ENCODE peak calls at places on chromosomes 1 and 21, in five cellular contexts. D is H54, U is uterus, F is transverse colon, N is sigmoid colon. O is an unnamed sample.

GRCh38 chr1:53503433-53503925 is 44.3 kb downstream of the DMRTB1 start:
- DNase-seq in N (no peak), F (no peak), U (no peak), D (no peak), O (no peak)

GRCh38 chr21:45109831-45110492 is 35.6 kb downstream of the ADARB1 start:
- DNase-seq in F (peak; percentile 52), D (no peak), N (no peak), U (no peak), O (no peak)

GRCh38 chr1:94247146-94248094 is 10.0 kb upstream of the ARHGAP29 start:
- DNase-seq in F (peak; percentile 79), D (no peak), U (peak; percentile 50), N (peak; percentile 82), O (peak; percentile 75)

GRCh38 chr1:85278853-85279314 is 2.5 kb upstream of the BCL10 start:
- DNase-seq in F (peak; percentile 73), U (no peak), D (peak; percentile 63), N (no peak), O (peak; percentile 66)

GRCh38 chr21:39908265-39908923 is 41.2 kb downstream of the PCP4 start:
- DNase-seq in U (no peak), D (no peak), N (no peak), F (no peak), O (no peak)

GRCh38 chr1:208928335-208928734 is 655.2 kb upstream of the CAMK1G start:
- DNase-seq in F (no peak), U (no peak), D (no peak), N (no peak), O (no peak)

GRCh38 chr1:67888707-67889106 is 55.4 kb upstream of the GNG12 start:
- DNase-seq in D (no peak), N (no peak), U (no peak), F (no peak), O (no peak)

GRCh38 chr1:204077979-204078696 is 5.2 kb downstream of the SOX13 start:
- DNase-seq in U (no peak), F (no peak), N (no peak), D (no peak), O (no peak)

GRCh38 chr1:212670301-212670700 is 29.3 kb downstream of the BATF3 start:
- DNase-seq in F (no peak), N (no peak), U (no peak), D (no peak), O (no peak)

GRCh38 chr1:20733361-20733975 is 965 bp upstream of the SH2D5 start:
- DNase-seq in U (no peak), F (no peak), D (no peak), N (no peak), O (no peak)

GRCh38 chr1:148362930-148363810 is 119.9 kb downstream of the PPIAL4G start:
- DNase-seq in U (no peak), N (no peak), D (no peak), F (no peak), O (no peak)

GRCh38 chr1:219313961-219314360 is 140.3 kb downstream of the LYPLAL1 start:
- DNase-seq in U (no peak), F (no peak), N (no peak), D (no peak), O (no peak)

GRCh38 chr1:207619833-207620572 is 24.9 kb upstream of the CR1L start:
- DNase-seq in F (no peak), U (no peak), N (no peak), D (peak; percentile 19), O (peak; percentile 74)

GRCh38 chr21:15592957-15593356 is 136.8 kb upstream of the USP25 start:
- DNase-seq in N (no peak), U (no peak), D (no peak), F (no peak), O (no peak)

GRCh38 chr21:35770101-35770945 is 290.0 kb downstream of the SETD4 start:
- DNase-seq in U (no peak), F (no peak), N (no peak), D (no peak), O (no peak)

GRCh38 chr1:87814573-87814972 is 485.9 kb downstream of the LMO4 start:
- DNase-seq in D (no peak), U (no peak), F (no peak), N (no peak), O (no peak)

GRCh38 chr1:9651565-9652378 is at the start of gene PIK3CD:
- DNase-seq in N (no peak), D (no peak), F (no peak), U (no peak), O (no peak)

GRCh38 chr1:119462964-119463363 is 44.0 kb upstream of the HSD3B1 start:
- DNase-seq in D (no peak), N (no peak), F (no peak), U (no peak), O (no peak)

GRCh38 chr21:42395910-42396625 is at the start of gene TMPRSS3:
- DNase-seq in F (peak; percentile 7), U (no peak), N (peak; percentile 30), D (no peak), O (no peak)

GRCh38 chr1:1554926-1555915 is 14.8 kb upstream of the TMEM240 start:
- DNase-seq in U (no peak), N (no peak), F (no peak), D (peak; percentile 74), O (no peak)

GRCh38 chr21:34598931-34599400 is 15.9 kb downstream of the RCAN1 start:
- DNase-seq in D (no peak), F (no peak), N (no peak), U (no peak), O (no peak)

GRCh38 chr1:212980123-212980800 is 29.9 kb downstream of the VASH2 start:
- DNase-seq in D (no peak), U (no peak), F (no peak), N (no peak), O (no peak)

GRCh38 chr1:174534789-174535188 is 87.0 kb downstream of the GPR52 start:
- DNase-seq in N (no peak), D (no peak), U (no peak), F (no peak), O (no peak)

GRCh38 chr1:218400624-218401023 is 55.5 kb downstream of the TGFB2 start:
- DNase-seq in N (no peak), D (no peak), U (no peak), F (no peak), O (no peak)

GRCh38 chr1:37858931-37859506 is 373 bp downstream of the MTF1 start:
- DNase-seq in F (peak; percentile 12), D (no peak), U (no peak), N (peak; percentile 66), O (peak; percentile 65)

GRCh38 chr21:44932366-44933181 is 7.3 kb upstream of the SLX9 start:
- DNase-seq in D (no peak), U (no peak), F (peak; percentile 47), N (no peak), O (no peak)

GRCh38 chr1:79380078-79380477 is 373.5 kb upstream of the ADGRL4 start:
- DNase-seq in N (no peak), U (no peak), F (no peak), D (no peak), O (no peak)

DNA sequence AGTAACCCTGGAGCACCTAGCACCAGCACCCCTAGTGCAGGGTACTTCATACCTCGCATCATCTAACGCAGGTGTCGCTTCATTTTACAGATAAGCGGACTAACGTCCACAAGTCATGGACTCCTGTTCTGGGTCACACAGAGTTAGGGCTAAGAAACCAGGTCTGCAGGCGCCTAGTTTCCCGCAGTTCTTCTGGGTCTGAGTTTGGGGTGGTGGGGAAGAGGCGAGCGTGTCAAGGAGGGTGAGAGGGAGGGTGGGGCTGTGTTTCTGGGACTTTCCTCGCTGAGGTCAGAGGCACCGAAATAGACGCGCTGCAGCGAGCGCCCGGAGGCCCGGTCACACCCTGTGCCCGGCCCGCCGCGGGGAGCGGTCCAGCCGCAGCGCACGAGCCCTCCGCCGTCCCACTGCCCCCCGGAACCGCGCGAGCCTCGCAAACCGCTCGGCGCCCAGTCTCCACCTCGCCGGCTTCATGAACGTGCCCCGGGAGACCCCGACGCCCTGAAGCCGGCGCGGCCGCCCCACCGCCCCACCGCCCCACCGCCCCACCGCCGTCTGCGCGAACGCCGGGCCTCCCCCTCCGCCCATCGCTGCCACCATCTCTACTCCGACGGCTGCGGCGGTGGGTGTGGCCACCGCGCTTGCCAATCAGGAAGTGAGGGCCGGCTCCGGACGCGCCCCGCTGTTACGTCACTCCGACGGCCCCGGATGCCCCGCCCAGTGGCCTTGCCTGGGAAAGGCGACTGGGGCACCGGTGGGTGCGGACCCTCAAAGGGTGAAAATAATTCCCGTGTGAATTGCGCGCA is 12.3 kb downstream of the IFI6 start:
- DNase-seq in F (peak; percentile 96), D (no peak), N (peak; percentile 96), U (peak; percentile 93), O (peak; percentile 91)
- TF ChIP-seq POLR2A in F (peak; percentile 46), D (no peak), N (no peak), U (peak; percentile 54), O (peak; percentile 37)

DNA sequence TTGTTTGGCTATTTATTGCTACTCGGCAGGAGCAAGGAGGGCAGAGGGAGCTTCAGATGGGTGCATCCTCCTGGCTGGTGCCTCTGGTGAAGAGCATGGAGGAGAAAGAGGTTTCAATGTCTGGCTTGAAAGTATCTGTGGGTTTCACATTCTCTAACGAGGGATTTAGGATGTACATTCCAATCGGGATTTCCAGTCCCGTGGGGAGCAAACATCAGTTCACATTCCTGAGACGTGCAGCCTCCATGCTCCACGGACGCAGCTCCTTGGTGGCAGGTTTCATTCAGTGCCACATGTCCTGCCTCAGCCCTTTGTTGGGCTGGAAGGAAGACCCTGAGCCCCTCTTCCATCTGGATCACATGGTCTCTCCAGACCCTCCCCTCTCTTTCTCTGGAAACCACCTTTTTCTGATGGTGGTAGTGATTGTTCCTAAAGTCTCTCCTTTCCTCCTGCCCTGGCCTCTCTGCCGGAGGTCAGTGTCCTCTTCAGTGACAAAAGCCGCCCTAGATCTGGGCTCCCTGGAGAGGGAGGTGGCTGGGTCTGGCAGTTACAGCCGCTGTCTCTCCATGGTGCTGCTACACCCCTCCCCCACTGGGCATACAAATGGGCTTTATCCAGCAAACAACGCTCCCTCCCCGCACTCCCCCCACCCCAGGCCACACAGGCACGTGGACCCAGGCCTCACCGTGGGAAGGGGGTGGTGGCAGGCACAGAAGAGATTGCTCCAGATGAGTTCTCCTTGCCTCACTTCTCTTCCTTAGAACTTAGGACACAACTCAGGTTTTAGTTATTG is 829 bp upstream of the CA14 start:
- DNase-seq in F (no peak), N (peak; percentile 59), U (no peak), D (no peak), O (no peak)
- TF ChIP-seq POLR2A in F (no peak), N (no peak), U (no peak), D (no peak), O (no peak)

DNA sequence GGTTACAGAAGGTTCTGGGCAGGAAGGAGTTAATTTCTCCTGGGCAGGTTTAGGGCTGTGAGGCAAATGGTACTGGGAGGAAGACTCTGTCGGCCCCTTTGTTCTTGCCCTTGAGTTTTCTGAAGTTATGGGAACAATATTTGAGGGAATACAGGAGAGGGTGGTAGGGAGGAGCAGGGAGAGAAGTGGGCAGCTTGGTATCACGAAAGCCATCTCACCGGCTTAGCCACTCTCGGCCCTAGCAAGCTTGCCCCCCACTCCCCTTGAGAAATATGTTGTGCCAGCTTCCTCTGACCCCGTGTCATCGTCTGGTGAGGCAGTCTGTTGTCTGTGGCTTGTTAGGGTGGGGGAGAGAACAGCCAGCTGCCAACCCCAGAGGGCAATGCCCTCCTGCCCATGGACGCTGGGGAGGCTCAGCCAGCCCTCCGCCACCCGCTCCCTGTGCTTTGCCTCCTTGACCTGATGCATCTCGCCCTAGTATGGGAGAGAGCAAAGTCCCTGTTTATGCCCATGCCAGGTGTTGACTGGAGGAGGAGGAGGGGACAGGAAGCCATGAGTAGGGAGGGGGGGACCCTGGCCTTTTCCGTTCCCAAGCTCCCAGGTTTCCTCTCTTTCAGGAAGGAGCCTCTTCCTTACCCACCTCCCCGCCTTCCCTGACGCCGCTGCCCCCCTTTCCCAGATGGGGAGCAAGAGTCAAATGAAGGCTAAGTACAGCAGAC is 1.2 kb downstream of the EFNA1 start:
- DNase-seq in N (peak; percentile 69), F (peak; percentile 85), U (no peak), D (no peak), O (no peak)
- TF ChIP-seq POLR2A in N (peak; percentile 54), F (peak; percentile 97), U (no peak), D (no peak), O (no peak)

GRCh38 chr1:116559304-116559761 is 11.5 kb downstream of the CD58 start:
- DNase-seq in F (no peak), U (no peak), D (no peak), N (no peak), O (no peak)
- TF ChIP-seq POLR2A in F (no peak), U (no peak), D (no peak), N (no peak), O (no peak)